ENCODE peak calls at places on chromosomes 12 and 14, in five cellular contexts. One of them, this sample, is unnamed.
A peak's percentile ranks its signal among the peaks of the same experiment; 100 is the strongest.

GRCh38 chr12:74836567-74836966 is 298.9 kb downstream of the ATXN7L3B start:
- DNase-seq in epithelial cell of esophagus: no peak
- DNase-seq in IMR-90: no peak
- DNase-seq in tibial artery: no peak
- DNase-seq in Caco-2: no peak
- DNase-seq in this sample: no peak

GRCh38 chr14:52902971-52903385 is 47.9 kb downstream of the FERMT2 start:
- DNase-seq in epithelial cell of esophagus: peak; percentile 34
- DNase-seq in IMR-90: peak; percentile 57
- DNase-seq in tibial artery: no peak
- DNase-seq in Caco-2: no peak
- DNase-seq in this sample: no peak

GRCh38 chr14:94171208-94171607 is 2.9 kb upstream of the PPP4R4 start:
- DNase-seq in epithelial cell of esophagus: peak; percentile 92
- DNase-seq in IMR-90: peak; percentile 42
- DNase-seq in tibial artery: no peak
- DNase-seq in Caco-2: no peak
- DNase-seq in this sample: no peak

GRCh38 chr12:121533391-121534090 is 47.3 kb downstream of the KDM2B start:
- DNase-seq in epithelial cell of esophagus: no peak
- DNase-seq in IMR-90: no peak
- DNase-seq in tibial artery: no peak
- DNase-seq in Caco-2: no peak
- DNase-seq in this sample: peak; percentile 75

GRCh38 chr14:92496458-92496857 is 17.1 kb upstream of the RIN3 start:
- DNase-seq in epithelial cell of esophagus: no peak
- DNase-seq in IMR-90: no peak
- DNase-seq in tibial artery: no peak
- DNase-seq in Caco-2: no peak
- DNase-seq in this sample: no peak

GRCh38 chr12:124573839-124574786 is 6.7 kb upstream of the NCOR2 start:
- DNase-seq in epithelial cell of esophagus: no peak
- DNase-seq in IMR-90: no peak
- DNase-seq in tibial artery: no peak
- DNase-seq in Caco-2: no peak
- DNase-seq in this sample: no peak

GRCh38 chr12:97753332-97753731 is 290.7 kb downstream of the RMST start:
- DNase-seq in epithelial cell of esophagus: no peak
- DNase-seq in IMR-90: no peak
- DNase-seq in tibial artery: no peak
- DNase-seq in Caco-2: no peak
- DNase-seq in this sample: no peak

GRCh38 chr14:39342768-39343167 is 89.5 kb downstream of the FBXO33 start:
- DNase-seq in epithelial cell of esophagus: no peak
- DNase-seq in IMR-90: no peak
- DNase-seq in tibial artery: no peak
- DNase-seq in Caco-2: no peak
- DNase-seq in this sample: no peak

GRCh38 chr14:83826838-83827237 is 1703.1 kb upstream of the FLRT2 start:
- DNase-seq in epithelial cell of esophagus: no peak
- DNase-seq in IMR-90: peak; percentile 76
- DNase-seq in tibial artery: no peak
- DNase-seq in Caco-2: no peak
- DNase-seq in this sample: no peak

GRCh38 chr12:82019533-82019932 is 260.4 kb upstream of the PPFIA2 start:
- DNase-seq in epithelial cell of esophagus: peak; percentile 47
- DNase-seq in IMR-90: no peak
- DNase-seq in tibial artery: no peak
- DNase-seq in Caco-2: no peak
- DNase-seq in this sample: no peak

GRCh38 chr12:32444895-32445294 is 45.5 kb downstream of the FGD4 start:
- DNase-seq in epithelial cell of esophagus: peak; percentile 94
- DNase-seq in IMR-90: peak; percentile 77
- DNase-seq in tibial artery: no peak
- DNase-seq in Caco-2: peak; percentile 66
- DNase-seq in this sample: no peak

GRCh38 chr12:106743270-106743988 is 31.1 kb upstream of the RIC8B start:
- DNase-seq in epithelial cell of esophagus: no peak
- DNase-seq in IMR-90: no peak
- DNase-seq in tibial artery: no peak
- DNase-seq in Caco-2: no peak
- DNase-seq in this sample: no peak

GRCh38 chr12:12533238-12533829 is 29.3 kb downstream of the DUSP16 start:
- DNase-seq in epithelial cell of esophagus: peak; percentile 88
- DNase-seq in IMR-90: no peak
- DNase-seq in tibial artery: no peak
- DNase-seq in Caco-2: peak; percentile 79
- DNase-seq in this sample: peak; percentile 75

GRCh38 chr14:22099942-22100763 is 426.5 kb upstream of the OR4E1 start:
- DNase-seq in epithelial cell of esophagus: peak; percentile 90
- DNase-seq in IMR-90: peak; percentile 36
- DNase-seq in tibial artery: peak; percentile 85
- DNase-seq in Caco-2: peak; percentile 80
- DNase-seq in this sample: no peak

GRCh38 chr14:89349196-89350008 is 67.6 kb downstream of the FOXN3 start:
- DNase-seq in epithelial cell of esophagus: no peak
- DNase-seq in IMR-90: no peak
- DNase-seq in tibial artery: no peak
- DNase-seq in Caco-2: peak; percentile 39
- DNase-seq in this sample: no peak

GRCh38 chr12:65825573-65826512 is 1.6 kb downstream of the HMGA2 start:
- DNase-seq in epithelial cell of esophagus: no peak
- DNase-seq in IMR-90: peak; percentile 41
- DNase-seq in tibial artery: no peak
- DNase-seq in Caco-2: peak; percentile 57
- DNase-seq in this sample: peak; percentile 65

GRCh38 chr14:75274899-75275569 is 3.6 kb upstream of the FOS start:
- DNase-seq in epithelial cell of esophagus: peak; percentile 57
- DNase-seq in IMR-90: peak; percentile 96
- DNase-seq in tibial artery: peak; percentile 82
- DNase-seq in Caco-2: no peak
- DNase-seq in this sample: peak; percentile 80

GRCh38 chr14:58151701-58152568 is at the start of gene ARMH4:
- DNase-seq in epithelial cell of esophagus: peak; percentile 86
- DNase-seq in IMR-90: peak; percentile 70
- DNase-seq in tibial artery: peak; percentile 89
- DNase-seq in Caco-2: peak; percentile 78
- DNase-seq in this sample: peak; percentile 90

GRCh38 chr14:88551094-88551870 is 3.5 kb downstream of the PTPN21 start:
- DNase-seq in epithelial cell of esophagus: peak; percentile 88
- DNase-seq in IMR-90: peak; percentile 82
- DNase-seq in tibial artery: peak; percentile 88
- DNase-seq in Caco-2: peak; percentile 82
- DNase-seq in this sample: peak; percentile 90

GRCh38 chr14:94483729-94484275 is 7.8 kb upstream of the SERPINA9 start:
- DNase-seq in epithelial cell of esophagus: peak; percentile 29
- DNase-seq in IMR-90: peak; percentile 56
- DNase-seq in tibial artery: no peak
- DNase-seq in Caco-2: no peak
- DNase-seq in this sample: no peak

GRCh38 chr14:30005114-30005698 is 77.6 kb upstream of the PRKD1 start:
- DNase-seq in epithelial cell of esophagus: peak; percentile 69
- DNase-seq in IMR-90: peak; percentile 89
- DNase-seq in tibial artery: no peak
- DNase-seq in Caco-2: peak; percentile 20
- DNase-seq in this sample: no peak

GRCh38 chr12:3959799-3960560 is 86.8 kb upstream of the PARP11 start:
- DNase-seq in epithelial cell of esophagus: no peak
- DNase-seq in IMR-90: no peak
- DNase-seq in tibial artery: no peak
- DNase-seq in Caco-2: no peak
- DNase-seq in this sample: no peak

GRCh38 chr12:88998421-88998820 is 353.9 kb downstream of the DUSP6 start:
- DNase-seq in epithelial cell of esophagus: peak; percentile 11
- DNase-seq in IMR-90: peak; percentile 10
- DNase-seq in tibial artery: no peak
- DNase-seq in Caco-2: no peak
- DNase-seq in this sample: no peak

GRCh38 chr14:104858811-104859426 is 6.1 kb upstream of the CEP170B start:
- DNase-seq in epithelial cell of esophagus: no peak
- DNase-seq in IMR-90: no peak
- DNase-seq in tibial artery: peak; percentile 19
- DNase-seq in Caco-2: no peak
- DNase-seq in this sample: no peak

GRCh38 chr14:93951798-93952540 is 24.4 kb downstream of the ASB2 start:
- DNase-seq in epithelial cell of esophagus: no peak
- DNase-seq in IMR-90: peak; percentile 7
- DNase-seq in tibial artery: no peak
- DNase-seq in Caco-2: no peak
- DNase-seq in this sample: no peak

GRCh38 chr14:23362200-23362599 is 2.8 kb downstream of the EFS start:
- DNase-seq in epithelial cell of esophagus: no peak
- DNase-seq in IMR-90: peak; percentile 45
- DNase-seq in tibial artery: no peak
- DNase-seq in Caco-2: peak; percentile 31
- DNase-seq in this sample: no peak

GRCh38 chr12:9870311-9870866 is 1.2 kb upstream of the CLEC2B start:
- DNase-seq in epithelial cell of esophagus: no peak
- DNase-seq in IMR-90: no peak
- DNase-seq in tibial artery: no peak
- DNase-seq in Caco-2: no peak
- DNase-seq in this sample: no peak
- H3K4me3 ChIP-seq in epithelial cell of esophagus: peak overlapping the region; percentile 55
- H3K4me3 ChIP-seq in IMR-90: no peak overlapping the region
- H3K4me3 ChIP-seq in tibial artery: peak overlapping the region; percentile 43
- H3K4me3 ChIP-seq in Caco-2: no peak overlapping the region
- H3K4me3 ChIP-seq in this sample: peak overlapping the region; percentile 47

GRCh38 chr12:57135939-57136338 is 7.7 kb downstream of the LRP1 start:
- DNase-seq in epithelial cell of esophagus: no peak
- DNase-seq in IMR-90: peak; percentile 52
- DNase-seq in tibial artery: no peak
- DNase-seq in Caco-2: no peak
- DNase-seq in this sample: no peak
- H3K4me3 ChIP-seq in epithelial cell of esophagus: no peak overlapping the region
- H3K4me3 ChIP-seq in IMR-90: no peak overlapping the region
- H3K4me3 ChIP-seq in tibial artery: peak overlapping the region; percentile 35
- H3K4me3 ChIP-seq in Caco-2: no peak overlapping the region
- H3K4me3 ChIP-seq in this sample: peak overlapping the region; percentile 8

GRCh38 chr14:103349982-103350381 is 15.9 kb downstream of the EIF5 start:
- DNase-seq in epithelial cell of esophagus: no peak
- DNase-seq in IMR-90: no peak
- DNase-seq in tibial artery: no peak
- DNase-seq in Caco-2: no peak
- DNase-seq in this sample: no peak

GRCh38 chr14:103346286-103346685 is 12.2 kb downstream of the EIF5 start:
- DNase-seq in epithelial cell of esophagus: no peak
- DNase-seq in IMR-90: peak; percentile 40
- DNase-seq in tibial artery: no peak
- DNase-seq in Caco-2: no peak
- DNase-seq in this sample: no peak

GRCh38 chr14:103343905-103344797 is 10.1 kb downstream of the EIF5 start:
- DNase-seq in epithelial cell of esophagus: no peak
- DNase-seq in IMR-90: no peak
- DNase-seq in tibial artery: no peak
- DNase-seq in Caco-2: no peak
- DNase-seq in this sample: no peak

GRCh38 chr14:103348154-103348553 is 14.1 kb downstream of the EIF5 start:
- DNase-seq in epithelial cell of esophagus: no peak
- DNase-seq in IMR-90: peak; percentile 77
- DNase-seq in tibial artery: no peak
- DNase-seq in Caco-2: no peak
- DNase-seq in this sample: no peak

DNA sequence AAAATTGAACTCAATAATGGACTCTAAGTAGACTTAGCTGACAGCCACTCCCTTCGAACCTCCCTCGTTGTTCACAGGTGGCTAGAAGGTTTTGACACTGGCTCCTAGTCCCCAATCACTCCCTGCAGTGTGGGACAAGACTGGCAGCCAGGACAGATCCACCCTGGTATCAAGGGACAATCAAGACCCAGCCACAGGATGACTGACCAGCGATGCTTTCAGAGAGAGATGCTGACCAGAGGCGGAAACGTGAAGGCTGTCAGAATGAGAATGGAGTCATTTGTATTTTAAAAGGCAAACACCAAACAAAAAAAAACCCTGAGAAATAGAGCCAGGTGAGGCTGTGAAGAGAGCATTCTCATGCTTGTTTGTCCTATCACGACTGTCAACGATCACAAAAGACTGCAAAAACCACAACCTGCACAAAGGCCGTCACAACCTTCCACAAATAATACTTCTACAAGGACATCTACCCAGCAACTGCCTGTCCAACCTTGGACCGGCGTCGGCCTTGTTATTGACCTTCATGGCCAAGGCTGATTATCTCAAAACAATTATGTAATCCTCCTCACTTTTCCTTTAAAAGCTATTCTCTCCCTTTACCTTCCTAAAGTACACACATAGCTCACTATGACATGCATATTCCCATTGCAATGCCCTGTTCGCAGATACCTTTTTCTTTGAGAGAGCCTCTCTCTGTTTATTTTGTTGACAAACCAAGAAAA is 13.2 kb downstream of the EIF5 start:
- DNase-seq in epithelial cell of esophagus: no peak
- DNase-seq in IMR-90: no peak
- DNase-seq in tibial artery: no peak
- DNase-seq in Caco-2: no peak
- DNase-seq in this sample: no peak
- H3K4me3 ChIP-seq in epithelial cell of esophagus: no peak overlapping the region
- H3K4me3 ChIP-seq in IMR-90: no peak overlapping the region
- H3K4me3 ChIP-seq in tibial artery: no peak overlapping the region
- H3K4me3 ChIP-seq in Caco-2: no peak overlapping the region
- H3K4me3 ChIP-seq in this sample: no peak overlapping the region

GRCh38 chr12:47022296-47022695 is 57.1 kb upstream of the PCED1B start:
- DNase-seq in epithelial cell of esophagus: peak; percentile 63
- DNase-seq in IMR-90: peak; percentile 82
- DNase-seq in tibial artery: no peak
- DNase-seq in Caco-2: no peak
- DNase-seq in this sample: no peak

GRCh38 chr12:47017901-47018479 is 61.4 kb upstream of the PCED1B start:
- DNase-seq in epithelial cell of esophagus: peak; percentile 88
- DNase-seq in IMR-90: peak; percentile 28
- DNase-seq in tibial artery: no peak
- DNase-seq in Caco-2: peak; percentile 31
- DNase-seq in this sample: no peak

GRCh38 chr12:47021298-47021697 is 58.1 kb upstream of the PCED1B start:
- DNase-seq in epithelial cell of esophagus: peak; percentile 91
- DNase-seq in IMR-90: peak; percentile 95
- DNase-seq in tibial artery: no peak
- DNase-seq in Caco-2: peak; percentile 74
- DNase-seq in this sample: no peak

GRCh38 chr12:47023311-47023710 is 56.1 kb upstream of the PCED1B start:
- DNase-seq in epithelial cell of esophagus: no peak
- DNase-seq in IMR-90: no peak
- DNase-seq in tibial artery: no peak
- DNase-seq in Caco-2: no peak
- DNase-seq in this sample: no peak

DNA sequence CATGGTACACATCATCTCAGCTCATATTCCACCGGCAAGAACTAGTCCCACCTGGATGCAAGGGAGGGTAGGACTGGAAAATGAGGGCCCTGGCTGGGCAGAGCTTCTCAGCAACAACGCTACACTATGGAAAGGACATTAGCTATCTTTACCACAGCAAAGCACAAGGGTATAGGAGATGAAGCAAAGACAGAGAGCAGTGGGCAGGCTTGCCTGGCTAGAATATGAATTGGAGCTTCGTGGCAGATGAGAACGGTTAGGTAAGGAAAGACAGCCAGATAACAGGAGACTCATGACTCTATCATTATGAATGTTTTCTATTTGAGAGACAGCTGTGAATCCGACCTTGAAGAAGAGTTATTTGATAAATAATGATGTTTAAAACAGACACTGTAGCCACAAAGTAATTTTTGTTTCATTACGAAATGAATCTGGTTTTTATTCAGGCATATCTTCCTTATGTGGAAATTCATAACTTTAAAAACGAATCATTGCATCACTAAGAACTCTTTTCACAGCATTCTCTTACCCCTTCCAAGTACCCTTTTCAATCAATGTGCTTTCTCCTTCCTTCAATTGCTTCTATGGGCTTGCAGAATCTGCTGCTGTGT is 59.1 kb upstream of the PCED1B start:
- DNase-seq in epithelial cell of esophagus: no peak
- DNase-seq in IMR-90: no peak
- DNase-seq in tibial artery: no peak
- DNase-seq in Caco-2: no peak
- DNase-seq in this sample: no peak
- H3K4me3 ChIP-seq in epithelial cell of esophagus: no peak overlapping the region
- H3K4me3 ChIP-seq in IMR-90: no peak overlapping the region
- H3K4me3 ChIP-seq in tibial artery: no peak overlapping the region
- H3K4me3 ChIP-seq in Caco-2: no peak overlapping the region
- H3K4me3 ChIP-seq in this sample: no peak overlapping the region

This sample was measured in upper lobe of right lung.